ENCODE peak calls at places on chromosome 13, in eight cellular contexts. A is fibroblast of villous mesenchyme; S is RWPE1; Y is lower leg skin; P is activated T-cell treated with anti-CD3 and anti-CD28 coated beads, Interleukin-2, amount 50 U/mL, for 72 hours; Q is right atrium auricular region; W is stomach; J is stimulated activated CD4-positive, alpha-beta T cell treated with anti-CD3 and anti-CD28 coated beads, Interleukin-1b, Interleukin-23, amount 100 ng/mL, for 1 hour. U is an unnamed sample.

GRCh38 chr13:79782541-79783216 is 301.7 kb downstream of the NDFIP2 start:
- DNase-seq in Y (no peak), P (no peak), Q (peak), W (peak), J (no peak), A (peak), S (peak), U (no peak)

GRCh38 chr13:114313061-114313860 is 1.0 kb upstream of the CHAMP1 start:
- DNase-seq in Y (no peak), Q (no peak), S (no peak), W (no peak), J (peak), A (no peak), P (peak), U (no peak)

GRCh38 chr13:113548171-113548641 is 36.3 kb upstream of the TFDP1 start:
- DNase-seq in A (peak), W (no peak), Y (no peak), P (no peak), S (no peak), Q (no peak), J (no peak), U (no peak)

GRCh38 chr13:104477256-104477655 is 1411.0 kb upstream of the SLC10A2 start:
- DNase-seq in S (no peak), W (no peak), P (no peak), J (no peak), Y (no peak), A (no peak), Q (no peak), U (no peak)

GRCh38 chr13:23749288-23749880 is 139.8 kb downstream of the MIPEP start:
- DNase-seq in W (no peak), J (no peak), P (no peak), Y (no peak), Q (no peak), S (no peak), A (no peak), U (no peak)

GRCh38 chr13:28313579-28313978 is 175.2 kb downstream of the PAN3 start:
- DNase-seq in P (peak), Y (no peak), Q (no peak), W (no peak), A (peak), S (no peak), J (no peak), U (peak)

GRCh38 chr13:113815151-113816058 is 48.5 kb downstream of the GAS6 start:
- DNase-seq in Q (no peak), Y (no peak), S (no peak), A (no peak), P (peak), W (no peak), J (no peak), U (peak)

GRCh38 chr13:46489586-46490023 is 63.4 kb upstream of the LRCH1 start:
- DNase-seq in Y (peak), A (peak), Q (peak), J (no peak), P (no peak), W (no peak), S (no peak), U (no peak)

GRCh38 chr13:60627071-60627686 is 230.2 kb downstream of the TDRD3 start:
- DNase-seq in W (no peak), J (no peak), S (peak), Q (no peak), Y (no peak), A (peak), P (peak), U (peak)

GRCh38 chr13:46665630-46666482 is 112.9 kb downstream of the LRCH1 start:
- DNase-seq in Y (no peak), S (no peak), Q (no peak), A (peak), W (no peak), J (no peak), P (no peak), U (no peak)

GRCh38 chr13:111411186-111411858 is 90.9 kb downstream of the TEX29 start:
- DNase-seq in A (no peak), W (no peak), J (no peak), S (no peak), P (no peak), Q (no peak), Y (no peak), U (no peak)

GRCh38 chr13:91369432-91369831 is 21.9 kb downstream of the MIR17HG start:
- DNase-seq in A (no peak), S (no peak), Q (no peak), Y (no peak), W (no peak), P (peak), J (no peak), U (no peak)

GRCh38 chr13:48806522-48806921 is 152.8 kb downstream of the CYSLTR2 start:
- DNase-seq in A (no peak), W (no peak), J (no peak), P (no peak), Y (no peak), Q (no peak), S (no peak), U (no peak)

GRCh38 chr13:107582171-107582570 is 633.2 kb downstream of the LIG4 start:
- DNase-seq in P (no peak), J (no peak), Y (no peak), A (no peak), Q (no peak), S (no peak), W (no peak), U (no peak)

GRCh38 chr13:104460553-104460952 is 1394.3 kb upstream of the SLC10A2 start:
- DNase-seq in S (no peak), A (no peak), Y (no peak), W (no peak), P (no peak), J (no peak), Q (no peak), U (no peak)

GRCh38 chr13:102000764-102001163 is 401.1 kb downstream of the FGF14 start:
- DNase-seq in A (no peak), W (no peak), P (no peak), Q (no peak), Y (no peak), S (no peak), J (no peak), U (no peak)

GRCh38 chr13:26463848-26464247 is 93.6 kb upstream of the WASF3 start:
- DNase-seq in A (no peak), J (no peak), S (no peak), Y (no peak), Q (peak), W (no peak), P (no peak), U (no peak)

GRCh38 chr13:59906413-59907027 is 257.2 kb downstream of the DIAPH3 start:
- DNase-seq in S (peak), J (no peak), Y (no peak), Q (no peak), A (peak), W (no peak), P (no peak), U (peak)

GRCh38 chr13:101455863-101456262 is 3.4 kb downstream of the ITGBL1 start:
- DNase-seq in J (no peak), Q (no peak), S (peak), Y (no peak), W (no peak), A (peak), P (no peak), U (no peak)

GRCh38 chr13:70812481-70812880 is 704.2 kb upstream of the KLHL1 start:
- DNase-seq in S (no peak), P (no peak), Q (no peak), W (no peak), A (no peak), Y (no peak), J (no peak), U (no peak)

GRCh38 chr13:94784066-94784465 is 71.7 kb upstream of the SOX21 start:
- DNase-seq in S (no peak), J (no peak), P (no peak), Y (no peak), W (no peak), Q (no peak), A (peak), U (no peak)

GRCh38 chr13:52162279-52163101 is 3.1 kb upstream of the NEK3 start:
- DNase-seq in A (peak), W (no peak), Q (no peak), Y (no peak), J (no peak), P (no peak), S (no peak), U (peak)

GRCh38 chr13:36163809-36164308 is 32.7 kb upstream of the DCLK1 start:
- DNase-seq in S (peak), W (peak), Y (peak), A (peak), Q (peak), P (no peak), J (no peak), U (no peak)

GRCh38 chr13:50909605-50910482 is at the start of gene RNASEH2B:
- DNase-seq in J (peak), S (peak), Q (peak), P (peak), W (peak), Y (peak), A (peak), U (peak)

GRCh38 chr13:112177459-112177858 is 110.5 kb downstream of the SOX1 start:
- DNase-seq in Y (no peak), J (no peak), Q (no peak), W (no peak), P (no peak), A (no peak), S (no peak), U (no peak)

GRCh38 chr13:44306401-44307192 is 67.0 kb upstream of the SERP2 start:
- DNase-seq in S (peak), Y (no peak), P (no peak), A (peak), J (no peak), Q (peak), W (peak), U (no peak)

GRCh38 chr13:90968510-90968909 is 379.0 kb upstream of the MIR17HG start:
- DNase-seq in J (no peak), Q (no peak), A (no peak), P (no peak), S (peak), Y (no peak), W (no peak), U (peak)

GRCh38 chr13:87954116-87954515 is 282.9 kb downstream of the SLITRK5 start:
- DNase-seq in Y (no peak), Q (no peak), A (no peak), W (no peak), S (no peak), P (no peak), J (no peak), U (no peak)

GRCh38 chr13:75993246-75993645 is 357.1 kb downstream of the LMO7 start:
- DNase-seq in W (no peak), S (no peak), Y (no peak), A (no peak), P (no peak), J (no peak), Q (no peak), U (no peak)

GRCh38 chr13:30880151-30880551 is 25.9 kb upstream of the MEDAG start:
- DNase-seq in S (no peak), A (no peak), Y (no peak), Q (no peak), W (no peak), P (no peak), J (no peak), U (no peak)

GRCh38 chr13:35474551-35474950 is 1.9 kb downstream of the MAB21L1 start:
- DNase-seq in A (no peak), J (no peak), Q (no peak), Y (no peak), S (no peak), P (no peak), W (no peak), U (peak)

U was measured in KBM-7.